ENCODE peak calls at places on chromosomes 3 and 15, in six cellular contexts. O is activated gamma-delta T cell treated with anti-CD3 and anti-CD28 coated beads, Interleukin-2, amount 50 U/mL, for 16 hours; T is iris pigment epithelial cell; V is naive B cell; A is CD14-positive monocyte; L is EL. U is an unnamed sample.

GRCh38 chr3:197501496-197501878 is 54.3 kb downstream of the BDH1 start:
- DNase-seq in O (no peak), T (peak; percentile 53), V (no peak), A (no peak), L (peak; percentile 45), U (no peak)

GRCh38 chr3:113507501-113508067 is 7.4 kb downstream of the SPICE1 start:
- DNase-seq in O (no peak), T (no peak), V (no peak), A (no peak), L (no peak), U (no peak)

GRCh38 chr15:62126364-62126763 is 38.7 kb downstream of the C2CD4B start:
- DNase-seq in O (no peak), T (no peak), V (no peak), A (no peak), L (no peak), U (no peak)

GRCh38 chr3:159829056-159829995 is 159.3 kb upstream of the IL12A start:
- DNase-seq in O (no peak), T (peak; percentile 59), V (no peak), A (no peak), L (peak; percentile 90), U (peak; percentile 64)

GRCh38 chr15:39735120-39735717 is 47.4 kb downstream of the FSIP1 start:
- DNase-seq in O (no peak), T (peak; percentile 41), V (no peak), A (no peak), L (no peak), U (no peak)

GRCh38 chr3:122415762-122416654 is at the start of gene WDR5B:
- DNase-seq in O (peak; percentile 98), T (peak; percentile 96), V (peak; percentile 98), A (peak; percentile 97), L (peak; percentile 97), U (peak; percentile 100)

GRCh38 chr15:75225951-75226732 is 24.5 kb downstream of the C15orf39 start:
- DNase-seq in O (no peak), T (no peak), V (no peak), A (peak; percentile 43), L (no peak), U (no peak)

GRCh38 chr15:25905140-25905539 is 42.0 kb upstream of the ATP10A start:
- DNase-seq in O (no peak), T (peak; percentile 54), V (no peak), A (no peak), L (peak; percentile 69), U (peak; percentile 90)

GRCh38 chr3:34382859-34383258 is 584.4 kb downstream of the PDCD6IP start:
- DNase-seq in O (no peak), T (peak; percentile 1), V (no peak), A (no peak), L (no peak), U (no peak)

GRCh38 chr3:12719984-12720656 is 38.9 kb downstream of the TMEM40 start:
- DNase-seq in O (peak; percentile 40), T (peak; percentile 86), V (peak; percentile 75), A (peak; percentile 83), L (peak; percentile 79), U (peak; percentile 92)

GRCh38 chr3:134232146-134232545 is 18.5 kb downstream of the RYK start:
- DNase-seq in O (no peak), T (peak; percentile 76), V (no peak), A (no peak), L (peak; percentile 56), U (peak; percentile 29)

GRCh38 chr15:60721706-60722105 is 242.8 kb upstream of the ICE2 start:
- DNase-seq in O (no peak), T (peak; percentile 89), V (no peak), A (no peak), L (peak; percentile 11), U (peak; percentile 65)

GRCh38 chr15:57298843-57299550 is 77.3 kb upstream of the CGNL1 start:
- DNase-seq in O (no peak), T (no peak), V (no peak), A (no peak), L (no peak), U (no peak)

GRCh38 chr15:40291088-40291574 is 8.3 kb upstream of the ANKRD63 start:
- DNase-seq in O (no peak), T (peak; percentile 75), V (no peak), A (no peak), L (peak; percentile 63), U (peak; percentile 89)

GRCh38 chr15:83871808-83872559 is 218.1 kb downstream of the ADAMTSL3 start:
- DNase-seq in O (no peak), T (peak; percentile 87), V (no peak), A (no peak), L (peak; percentile 8), U (peak; percentile 61)

GRCh38 chr15:69558138-69558409 is 105.5 kb downstream of the RPLP1 start:
- DNase-seq in O (no peak), T (no peak), V (no peak), A (no peak), L (no peak), U (no peak)

GRCh38 chr3:95508124-95508523 is 1306.3 kb upstream of the EPHA6 start:
- DNase-seq in O (no peak), T (no peak), V (no peak), A (no peak), L (no peak), U (no peak)

GRCh38 chr3:158532099-158532734 is 38.8 kb upstream of the MLF1 start:
- DNase-seq in O (no peak), T (peak; percentile 47), V (no peak), A (no peak), L (peak; percentile 55), U (peak; percentile 52)

GRCh38 chr3:121520510-121520909 is 25.3 kb downstream of the POLQ start:
- DNase-seq in O (no peak), T (no peak), V (no peak), A (no peak), L (no peak), U (no peak)

GRCh38 chr3:128936341-128936740 is 56.9 kb downstream of the ACAD9 start:
- DNase-seq in O (no peak), T (no peak), V (no peak), A (no peak), L (no peak), U (no peak)

GRCh38 chr15:33215941-33216872 is 21.7 kb upstream of the FMN1 start:
- DNase-seq in O (no peak), T (peak; percentile 50), V (no peak), A (no peak), L (peak; percentile 29), U (peak; percentile 48)

GRCh38 chr3:64166584-64167155 is 58.6 kb downstream of the PRICKLE2 start:
- DNase-seq in O (no peak), T (no peak), V (no peak), A (no peak), L (no peak), U (peak; percentile 31)

GRCh38 chr3:171228228-171228627 is 201.7 kb upstream of the SLC2A2 start:
- DNase-seq in O (no peak), T (no peak), V (no peak), A (no peak), L (no peak), U (no peak)

GRCh38 chr3:39232859-39233258 is 40.5 kb upstream of the XIRP1 start:
- DNase-seq in O (no peak), T (no peak), V (no peak), A (no peak), L (no peak), U (no peak)

GRCh38 chr3:71695000-71695482 is 30.2 kb downstream of the EIF4E3 start:
- DNase-seq in O (no peak), T (peak; percentile 59), V (no peak), A (no peak), L (no peak), U (no peak)

GRCh38 chr3:188531210-188531609 is 377.3 kb downstream of the LPP start:
- DNase-seq in O (no peak), T (peak; percentile 81), V (no peak), A (no peak), L (peak; percentile 79), U (peak; percentile 27)

GRCh38 chr3:156161172-156161571 is 40.8 kb downstream of the KCNAB1 start:
- DNase-seq in O (no peak), T (no peak), V (no peak), A (no peak), L (peak; percentile 26), U (no peak)

U was measured in AG20443.